ENCODE peak calls at places on chromosomes 5 and 9, in ten cellular contexts. L, F, K, O, P, V, M, B, Q and W are unnamed samples.

GRCh38 chr9:106619211-106619610 is 243.8 kb upstream of the ZNF462 start:
- DNase-seq in L (no peak), F (no peak), K (no peak), O (no peak), P (no peak), V (no peak), M (no peak), B (peak; percentile 8), Q (no peak), W (no peak)

GRCh38 chr9:134501266-134502181 is 140.1 kb upstream of the COL5A1 start:
- DNase-seq in L (no peak), F (no peak), K (no peak), O (no peak), P (no peak), V (no peak), M (no peak), B (no peak), Q (no peak), W (peak; percentile 60)

GRCh38 chr5:168430303-168430702 is 56.0 kb upstream of the RARS1 start:
- DNase-seq in L (no peak), F (no peak), K (no peak), O (no peak), P (no peak), V (no peak), M (no peak), B (no peak), Q (no peak), W (no peak)

GRCh38 chr5:1479581-1480188 is 34.4 kb upstream of the SLC6A3 start:
- DNase-seq in L (peak; percentile 63), F (no peak), K (no peak), O (peak; percentile 37), P (peak; percentile 17), V (peak; percentile 61), M (peak; percentile 64), B (peak; percentile 36), Q (peak; percentile 40), W (no peak)

GRCh38 chr5:176153741-176154140 is 84.5 kb upstream of the SIMC1 start:
- DNase-seq in L (no peak), F (no peak), K (no peak), O (no peak), P (no peak), V (no peak), M (peak; percentile 64), B (no peak), Q (no peak), W (no peak)

GRCh38 chr9:114157516-114158176 is 2.3 kb downstream of the COL27A1 start:
- DNase-seq in L (no peak), F (no peak), K (no peak), O (no peak), P (no peak), V (no peak), M (no peak), B (peak; percentile 69), Q (no peak), W (no peak)

GRCh38 chr5:155728857-155729683 is 597.9 kb upstream of the SGCD start:
- DNase-seq in L (no peak), F (peak; percentile 71), K (no peak), O (no peak), P (no peak), V (no peak), M (peak; percentile 55), B (no peak), Q (no peak), W (no peak)

GRCh38 chr9:127135056-127135745 is 12.8 kb upstream of the ANGPTL2 start:
- DNase-seq in L (no peak), F (no peak), K (no peak), O (peak; percentile 20), P (no peak), V (no peak), M (peak; percentile 30), B (no peak), Q (no peak), W (no peak)

GRCh38 chr5:1439388-1440097 is 5.7 kb downstream of the SLC6A3 start:
- DNase-seq in L (no peak), F (no peak), K (no peak), O (no peak), P (no peak), V (no peak), M (no peak), B (no peak), Q (no peak), W (no peak)

GRCh38 chr9:68546596-68547390 is 6.1 kb upstream of the TMEM252 start:
- DNase-seq in L (no peak), F (no peak), K (no peak), O (no peak), P (no peak), V (peak; percentile 33), M (no peak), B (no peak), Q (no peak), W (no peak)

GRCh38 chr9:93184439-93185221 is 691 bp downstream of the WNK2 start:
- DNase-seq in L (no peak), F (peak; percentile 32), K (no peak), O (no peak), P (no peak), V (no peak), M (peak; percentile 47), B (no peak), Q (peak; percentile 69), W (no peak)

GRCh38 chr5:3837544-3837943 is 241.9 kb downstream of the IRX1 start:
- DNase-seq in L (no peak), F (no peak), K (no peak), O (no peak), P (no peak), V (no peak), M (no peak), B (no peak), Q (no peak), W (no peak)

GRCh38 chr9:94714494-94714893 is 12.0 kb upstream of the AOPEP start:
- DNase-seq in L (no peak), F (no peak), K (no peak), O (no peak), P (no peak), V (no peak), M (no peak), B (peak; percentile 27), Q (no peak), W (no peak)

GRCh38 chr9:121912812-121913627 is 180.1 kb downstream of the TTLL11 start:
- DNase-seq in L (no peak), F (no peak), K (no peak), O (no peak), P (peak; percentile 27), V (no peak), M (no peak), B (peak; percentile 44), Q (no peak), W (no peak)

GRCh38 chr9:86925686-86926085 is 21.6 kb downstream of the GAS1 start:
- DNase-seq in L (no peak), F (no peak), K (no peak), O (no peak), P (no peak), V (no peak), M (no peak), B (peak; percentile 33), Q (no peak), W (no peak)

DNA sequence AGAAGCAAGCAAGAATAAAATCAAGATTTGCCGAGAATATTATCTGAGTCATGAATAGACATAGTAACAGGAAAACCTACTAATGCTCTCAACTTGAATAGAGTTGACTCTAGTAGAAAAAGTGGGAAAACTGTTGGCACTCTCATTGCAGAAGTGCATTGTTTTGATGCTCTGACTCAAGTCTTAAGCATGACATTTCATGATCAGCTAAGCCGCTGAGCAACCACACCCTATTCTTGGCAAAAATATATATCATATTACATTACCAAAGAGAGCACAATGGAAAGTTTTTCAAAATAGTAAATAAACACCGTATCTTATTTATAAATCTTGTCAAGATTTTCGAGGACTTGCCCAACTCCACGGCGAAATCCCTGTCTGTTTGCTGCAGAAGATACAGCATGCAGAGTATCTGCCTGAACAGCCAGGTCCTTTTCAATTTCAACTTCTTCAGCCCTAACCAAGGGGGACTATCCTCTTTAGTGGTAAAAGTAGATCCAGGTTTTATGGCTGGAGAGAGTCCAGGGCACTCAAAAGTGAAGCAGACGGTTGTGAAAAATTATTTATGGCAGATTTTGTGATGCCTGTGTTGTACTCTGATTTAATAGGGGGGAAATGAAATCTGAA is 13.9 kb upstream of the ADAMTSL1 start:
- DNase-seq in L (no peak), F (no peak), K (no peak), O (no peak), P (no peak), V (no peak), M (no peak), B (peak; percentile 76), Q (no peak), W (no peak)
- TF ChIP-seq POLR2A in L (no peak), F (no peak), K (no peak), O (no peak), P (no peak), V (no peak), M (no peak), B (no peak), Q (no peak), W (no peak)

DNA sequence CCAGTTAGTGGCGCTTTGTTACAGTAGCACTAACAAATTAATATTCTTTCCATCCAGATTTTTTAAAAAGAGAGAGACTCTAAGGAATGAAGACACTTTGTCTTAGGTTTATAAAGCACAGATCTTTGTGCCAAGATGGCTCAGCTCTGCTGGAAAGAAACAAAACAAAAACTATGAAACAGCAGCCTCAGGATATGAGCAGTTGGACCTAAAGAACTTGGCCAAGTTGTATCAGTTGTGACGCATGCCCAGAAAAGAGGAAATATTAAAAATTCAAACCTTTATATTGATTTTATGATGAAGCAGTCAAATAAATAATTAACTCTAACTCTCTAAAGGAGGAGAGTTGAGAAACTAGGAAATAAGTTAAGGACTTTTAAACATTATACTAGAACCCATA is 427.2 kb downstream of the SPOCK1 start:
- DNase-seq in L (no peak), F (no peak), K (no peak), O (no peak), P (no peak), V (peak; percentile 45), M (no peak), B (no peak), Q (no peak), W (no peak)
- TF ChIP-seq POLR2A in L (no peak), F (no peak), K (no peak), O (no peak), P (no peak), V (no peak), M (no peak), B (no peak), Q (no peak), W (no peak)

GRCh38 chr9:37761511-37761910 is 7.9 kb downstream of the TRMT10B start:
- DNase-seq in L (no peak), F (no peak), K (no peak), O (no peak), P (no peak), V (no peak), M (no peak), B (peak; percentile 88), Q (no peak), W (no peak)
- TF ChIP-seq POLR2A in L (no peak), F (no peak), K (no peak), O (no peak), P (no peak), V (no peak), M (no peak), B (no peak), Q (no peak), W (no peak)

DNA sequence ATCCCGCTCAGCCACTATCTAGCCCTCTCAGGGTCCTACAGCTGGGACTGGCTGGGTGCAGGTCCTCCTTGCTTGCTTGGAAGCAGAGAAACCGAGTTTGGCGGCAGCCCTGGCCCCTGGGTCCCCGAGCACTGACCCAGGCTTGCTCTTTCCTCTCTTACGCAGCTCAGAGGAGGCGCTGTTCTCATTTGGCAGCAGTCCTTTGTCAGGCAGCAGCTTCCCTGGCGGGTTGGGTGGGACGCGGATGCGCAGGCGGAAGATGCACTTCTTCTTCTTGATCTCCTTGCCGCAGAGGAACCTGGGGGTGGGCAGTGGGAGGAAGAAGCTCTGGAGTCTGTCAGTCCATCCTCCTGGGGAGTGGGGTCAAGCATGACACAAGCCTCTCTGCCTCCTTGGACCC is 14.5 kb downstream of the PHF19 start:
- DNase-seq in L (no peak), F (no peak), K (no peak), O (no peak), P (no peak), V (no peak), M (no peak), B (no peak), Q (no peak), W (no peak)
- TF ChIP-seq POLR2A in L (no peak), F (no peak), K (no peak), O (no peak), P (no peak), V (no peak), M (no peak), B (no peak), Q (no peak), W (no peak)